ENCODE peak calls at places on chromosomes 4 and X, in seven cellular contexts. H is HFF-Myc, V is astrocyte of the cerebellum, G is HCT116, M is cardiac fibroblast, A is AG04450, B is breast epithelium. W is an unnamed sample.

GRCh38 chrX:70168238-70169188 is 8.8 kb upstream of the DGAT2L6 start:
- DNase-seq in M (peak; percentile 72), B (no peak), A (peak; percentile 43), V (peak; percentile 16), G (peak; percentile 3), H (peak; percentile 14), W (peak; percentile 11)

GRCh38 chr4:71938776-71939175 is 93.0 kb upstream of the NPFFR2 start:
- DNase-seq in H (no peak), A (no peak), B (no peak), M (peak; percentile 0), G (no peak), V (no peak), W (no peak)

GRCh38 chr4:53055274-53055673 is 193.2 kb downstream of the RASL11B start:
- DNase-seq in B (no peak), H (peak; percentile 85), M (peak; percentile 88), A (peak; percentile 59), V (peak; percentile 88), G (no peak), W (peak; percentile 67)

GRCh38 chr4:182189107-182189878 is 53.9 kb upstream of the TENM3 start:
- DNase-seq in V (peak; percentile 80), G (no peak), A (peak; percentile 73), B (no peak), H (peak; percentile 84), M (peak; percentile 80), W (peak; percentile 80)

GRCh38 chr4:163666335-163666888 is 171.9 kb downstream of the TMA16 start:
- DNase-seq in A (no peak), G (no peak), B (no peak), H (no peak), V (no peak), M (no peak), W (no peak)

GRCh38 chrX:96776966-96777365 is 92.3 kb downstream of the DIAPH2 start:
- DNase-seq in G (no peak), M (peak; percentile 12), A (no peak), V (no peak), H (no peak), B (no peak), W (no peak)

GRCh38 chr4:158157412-158157811 is 15.4 kb downstream of the GASK1B start:
- DNase-seq in G (no peak), B (no peak), A (no peak), H (no peak), V (no peak), M (no peak), W (no peak)

GRCh38 chr4:52957791-52958190 is 95.7 kb downstream of the RASL11B start:
- DNase-seq in A (no peak), V (no peak), B (no peak), G (no peak), H (no peak), M (peak; percentile 16), W (no peak)

GRCh38 chr4:78032446-78032845 is 24.7 kb upstream of the FRAS1 start:
- DNase-seq in H (peak; percentile 27), M (no peak), A (no peak), G (no peak), B (no peak), V (no peak), W (no peak)

GRCh38 chr4:101730291-101731117 is 60.0 kb upstream of the BANK1 start:
- DNase-seq in A (peak; percentile 29), H (peak; percentile 69), G (peak; percentile 78), V (peak; percentile 49), M (peak; percentile 79), B (no peak), W (peak; percentile 57)

GRCh38 chrX:48573690-48574269 is 504 bp upstream of the RBM3 start:
- DNase-seq in M (peak; percentile 62), H (no peak), V (no peak), B (no peak), G (no peak), A (no peak), W (no peak)

GRCh38 chr4:63728480-63729177 is 680.6 kb downstream of the TECRL start:
- DNase-seq in V (no peak), M (no peak), B (no peak), G (no peak), H (no peak), A (no peak), W (no peak)

GRCh38 chr4:182531555-182532162 is 288.5 kb downstream of the TENM3 start:
- DNase-seq in B (no peak), H (no peak), V (no peak), G (no peak), M (no peak), A (no peak), W (no peak)

GRCh38 chr4:137495578-137495977 is 36.7 kb downstream of the PCDH18 start:
- DNase-seq in M (no peak), A (no peak), H (no peak), B (no peak), G (no peak), V (no peak), W (no peak)

GRCh38 chrX:23465105-23465791 is 130.6 kb downstream of the PTCHD1 start:
- DNase-seq in A (no peak), H (no peak), B (no peak), M (no peak), V (no peak), G (no peak), W (no peak)

GRCh38 chr4:152920768-152921167 is 15.4 kb upstream of the FHDC1 start:
- DNase-seq in V (no peak), G (peak; percentile 40), M (no peak), B (no peak), H (no peak), A (no peak), W (no peak)

DNA sequence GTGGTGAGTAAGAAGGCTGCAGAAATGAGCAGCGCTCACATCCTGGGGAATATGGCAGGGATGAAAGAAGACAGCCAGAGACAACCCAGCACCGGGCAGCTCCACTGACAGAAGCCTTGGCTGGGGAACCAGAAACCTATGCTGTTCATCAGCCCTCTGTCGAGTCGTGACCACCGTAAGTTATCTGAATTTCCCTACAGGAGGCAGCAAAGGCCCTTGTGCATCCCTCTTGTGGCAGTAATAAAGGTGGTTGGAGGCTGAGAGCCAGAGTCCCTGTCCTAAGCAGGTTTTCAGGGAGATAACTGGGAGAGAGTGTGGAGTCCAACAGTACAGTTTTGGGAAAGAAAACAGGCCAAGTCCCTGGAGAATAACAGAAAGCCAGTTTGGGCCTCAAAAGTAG is 194.0 kb upstream of the BOD1L1 start:
- DNase-seq in H (no peak), M (no peak), A (no peak), V (no peak), G (no peak), B (no peak), W (no peak)
- TF ChIP-seq CTCF in H (peak; percentile 16), M (no peak), A (no peak), V (no peak), G (no peak), B (no peak), W (no peak)

DNA sequence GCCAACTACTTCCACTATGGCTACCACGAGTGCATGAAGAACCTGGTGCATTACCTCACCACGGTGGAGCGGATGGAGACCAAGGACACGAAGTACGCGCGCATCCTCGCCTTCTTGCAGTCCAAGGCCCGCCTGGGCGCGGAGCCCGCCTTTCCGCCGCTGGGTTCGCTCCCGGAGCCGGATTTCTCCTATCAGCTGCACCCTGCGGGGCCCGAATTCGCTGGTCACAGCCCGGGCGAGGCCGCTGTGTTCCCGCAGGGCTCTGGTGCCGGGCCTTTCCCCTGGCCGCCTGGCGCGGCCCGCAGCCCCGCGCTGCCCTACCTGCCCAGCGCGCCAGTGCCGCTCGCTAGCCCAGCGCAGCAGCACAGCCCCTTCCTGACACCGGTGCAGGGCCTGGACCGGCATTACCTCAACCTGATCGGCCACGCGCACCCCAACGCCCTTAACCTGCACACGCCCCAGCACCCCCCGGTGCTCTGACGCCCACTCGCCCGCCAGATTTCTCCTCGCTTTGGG is 2.1 kb downstream of the HELT start:
- DNase-seq in B (no peak), M (no peak), V (no peak), A (no peak), G (no peak), H (no peak), W (no peak)
- H3K4me3 ChIP-seq in B (peak overlapping the region; percentile 5), M (no peak overlapping the region), V (no peak overlapping the region), A (no peak overlapping the region), G (no peak overlapping the region), H (no peak overlapping the region), W (no peak overlapping the region)

GRCh38 chr4:17577660-17578481 is 873 bp downstream of the LAP3 start:
- DNase-seq in G (no peak), H (no peak), M (peak; percentile 43), A (no peak), V (no peak), B (peak; percentile 58), W (no peak)
- TF ChIP-seq CTCF in G (no peak), H (no peak), M (no peak), A (peak; percentile 5), V (no peak), B (no peak), W (no peak)

DNA sequence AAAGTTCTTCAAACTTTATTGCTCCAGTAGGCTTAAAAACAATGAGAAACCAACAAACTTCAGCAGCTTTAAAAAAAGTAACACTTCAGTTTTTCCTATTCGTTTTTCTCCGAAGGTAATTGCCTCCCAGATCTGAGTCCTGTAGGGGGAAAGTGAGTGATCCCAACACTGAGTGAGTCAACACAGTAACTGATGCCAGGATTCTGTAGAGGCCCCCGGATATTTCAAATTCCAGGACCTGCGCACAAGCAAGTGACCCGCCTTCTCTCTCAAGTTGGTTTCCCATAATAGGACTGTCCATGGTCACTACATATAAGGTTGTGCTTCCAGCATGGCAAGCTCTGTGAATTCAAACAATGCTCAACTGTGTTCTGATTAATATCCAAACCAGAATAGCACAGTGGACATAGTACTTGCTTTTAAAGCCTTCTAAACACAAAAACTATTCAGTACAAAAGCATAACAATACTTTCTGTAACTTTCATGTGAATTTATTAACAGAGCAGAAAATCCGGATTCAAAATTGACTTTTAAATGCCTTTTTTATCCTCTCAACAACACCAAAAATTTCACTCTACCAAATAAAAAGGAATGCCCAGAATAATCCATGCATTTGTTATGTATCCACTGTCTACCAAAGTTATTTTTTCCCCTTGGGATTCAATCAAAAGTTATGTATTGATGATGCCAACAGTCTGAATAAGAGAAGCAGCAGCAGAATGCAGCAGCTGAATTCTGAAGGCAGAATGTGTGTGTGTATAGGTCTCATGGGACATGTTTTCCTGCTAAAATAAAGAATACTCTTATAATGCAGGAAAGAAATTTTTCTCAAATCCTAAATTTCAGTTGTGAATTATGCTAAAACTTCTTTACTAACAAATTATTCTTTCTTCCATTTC is at the start of gene DMD:
- DNase-seq in M (peak; percentile 93), A (peak; percentile 60), H (no peak), G (no peak), V (peak; percentile 24), B (no peak), W (no peak)
- H3K4me3 ChIP-seq in M (peak within 1 kb of the TSS; percentile 35), A (peak within 1 kb of the TSS; percentile 49), H (no peak within 1 kb of the TSS), G (no peak within 1 kb of the TSS), V (peak within 1 kb of the TSS; percentile 3), B (peak within 1 kb of the TSS; percentile 43), W (no peak within 1 kb of the TSS)